ENCODE peak calls at places on chromosomes 5 and 9, in four cellular contexts. J is breast epithelium, K is ovary, Z is hepatocyte. B is an unnamed sample.

GRCh38 chr9:121067655-121068054 is 7.1 kb upstream of the CNTRL start:
- DNase-seq in J (no peak), K (no peak), Z (no peak), B (no peak)

GRCh38 chr5:62192958-62193357 is 113.0 kb upstream of the KIF2A start:
- DNase-seq in J (no peak), K (no peak), Z (no peak), B (no peak)

GRCh38 chr9:92308893-92309292 is 15.4 kb upstream of the IARS1 start:
- DNase-seq in J (no peak), K (no peak), Z (peak), B (no peak)

GRCh38 chr5:91189480-91190332 is 193.4 kb downstream of the ARRDC3 start:
- DNase-seq in J (no peak), K (peak), Z (peak), B (no peak)

GRCh38 chr5:140633081-140633471 is at the start of gene CD14:
- DNase-seq in J (peak), K (no peak), Z (no peak), B (no peak)

GRCh38 chr5:135095871-135096270 is 61.8 kb upstream of the PITX1 start:
- DNase-seq in J (no peak), K (no peak), Z (no peak), B (no peak)

GRCh38 chr5:123036391-123037103 is at the start of gene PPIC:
- DNase-seq in J (peak), K (peak), Z (peak), B (peak)

GRCh38 chr5:6780802-6781391 is 67.7 kb downstream of the TENT4A start:
- DNase-seq in J (no peak), K (no peak), Z (no peak), B (no peak)

GRCh38 chr5:32144637-32145207 is 29.4 kb downstream of the GOLPH3 start:
- DNase-seq in J (no peak), K (no peak), Z (no peak), B (no peak)

GRCh38 chr5:151357792-151358191 is 10.4 kb upstream of the SLC36A2 start:
- DNase-seq in J (no peak), K (no peak), Z (no peak), B (no peak)

GRCh38 chr9:4293293-4293931 is 6.5 kb downstream of the GLIS3 start:
- DNase-seq in J (no peak), K (no peak), Z (peak), B (no peak)

GRCh38 chr5:159395202-159395601 is 64.9 kb upstream of the IL12B start:
- DNase-seq in J (no peak), K (no peak), Z (no peak), B (no peak)

GRCh38 chr9:93531374-93531773 is 45.0 kb upstream of the PHF2 start:
- DNase-seq in J (no peak), K (no peak), Z (no peak), B (no peak)

GRCh38 chr5:129460951-129461815 is 1.1 kb downstream of the ADAMTS19 start:
- DNase-seq in J (no peak), K (peak), Z (peak), B (no peak)

GRCh38 chr5:147098233-147098790 is 136.5 kb upstream of the STK32A start:
- DNase-seq in J (no peak), K (no peak), Z (peak), B (no peak)

GRCh38 chr9:19641046-19641445 is 147.8 kb downstream of the SLC24A2 start:
- DNase-seq in J (no peak), K (no peak), Z (no peak), B (no peak)

GRCh38 chr9:18536554-18536953 is 62.6 kb downstream of the ADAMTSL1 start:
- DNase-seq in J (no peak), K (no peak), Z (no peak), B (no peak)

GRCh38 chr9:108812388-108812787 is 43.4 kb downstream of the ACTL7B start:
- DNase-seq in J (no peak), K (no peak), Z (no peak), B (no peak)

DNA sequence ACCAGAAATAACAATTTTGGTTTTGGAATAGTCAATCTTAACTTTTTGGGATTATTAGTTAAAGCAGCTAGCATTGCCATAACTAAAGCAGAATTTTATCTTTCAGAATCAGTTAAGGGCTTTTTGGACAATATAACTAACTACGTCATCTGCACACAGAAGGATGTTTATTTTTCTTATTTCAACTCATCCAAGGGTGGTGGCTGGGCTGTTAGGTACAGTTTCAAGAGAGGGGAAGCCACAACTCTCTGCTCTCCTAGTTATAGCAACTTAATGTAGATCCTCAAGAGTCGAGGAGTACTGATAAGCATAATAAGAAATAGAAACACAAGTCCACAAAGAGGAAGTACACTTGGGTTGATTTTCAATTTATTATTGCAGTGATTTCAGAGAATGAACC is 65.6 kb downstream of the ANKRD55 start:
- DNase-seq in J (no peak), K (no peak), Z (no peak), B (no peak)
- H3K4me3 ChIP-seq in J (no peak), K (no peak), Z (no peak), B (no peak)

DNA sequence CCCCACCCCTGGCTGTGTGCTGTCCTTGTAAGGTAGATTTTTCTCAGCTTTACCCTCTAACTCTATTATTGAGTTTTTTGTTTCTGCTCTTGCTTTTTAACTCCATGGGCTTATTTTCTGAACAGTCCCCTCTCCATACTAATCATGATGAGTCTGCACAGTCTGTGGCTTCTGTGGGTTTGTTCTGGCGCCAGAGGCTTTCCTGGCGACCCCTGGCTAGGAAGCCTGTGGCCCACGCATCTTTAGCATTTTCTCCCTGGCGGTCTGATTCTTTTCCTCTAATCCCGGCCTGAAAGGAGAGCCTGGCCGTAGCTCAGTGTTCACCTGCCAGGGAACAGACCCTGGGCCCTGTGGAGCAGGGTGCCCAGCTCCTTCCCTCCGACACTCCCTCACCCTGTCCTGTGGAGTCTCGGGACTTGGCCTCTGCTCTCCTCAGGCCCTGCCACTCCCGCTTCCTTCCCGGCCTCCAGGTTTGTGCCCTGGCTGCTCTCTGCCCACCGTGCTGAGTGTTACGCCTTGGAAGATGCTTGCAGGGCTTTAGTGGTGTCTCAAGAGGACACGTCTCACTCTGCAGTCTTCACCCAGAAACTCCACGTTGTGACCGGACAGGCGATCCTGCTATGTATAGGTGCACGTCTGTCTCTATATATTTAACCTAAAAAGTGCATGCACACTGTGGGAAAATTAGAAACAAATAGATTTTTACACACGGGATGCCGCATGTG is 31.7 kb upstream of the LRRC14B start:
- DNase-seq in J (no peak), K (no peak), Z (no peak), B (no peak)
- H3K27ac ChIP-seq in J (no peak), K (no peak), Z (no peak), B (no peak)

GRCh38 chr5:124630767-124631704 is 115.4 kb downstream of the ZNF608 start:
- DNase-seq in J (no peak), K (no peak), Z (no peak), B (no peak)
- TF ChIP-seq CTCF in J (no peak), K (no peak), Z (no peak), B (no peak)

DNA sequence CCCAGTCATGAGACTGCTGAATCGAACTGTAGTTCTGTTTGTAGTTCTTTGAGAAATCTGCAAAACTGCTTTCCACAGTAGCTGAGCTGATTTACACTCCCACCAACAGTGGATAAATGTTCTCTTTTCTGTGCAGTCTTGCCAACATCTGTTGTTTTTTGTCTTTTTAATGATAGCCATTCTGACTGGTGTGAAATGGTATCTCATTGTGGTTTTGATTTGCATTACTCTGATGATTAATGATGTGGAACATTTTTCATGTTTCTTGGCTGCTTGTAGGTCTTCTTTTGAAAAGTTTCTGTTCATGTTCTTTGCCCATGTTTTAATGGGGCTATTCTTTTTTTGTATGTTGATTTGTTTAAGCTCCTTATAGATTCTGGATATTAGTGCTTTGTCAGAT is 187.3 kb upstream of the TLE4 start:
- DNase-seq in J (no peak), K (no peak), Z (no peak), B (no peak)
- H3K4me3 ChIP-seq in J (no peak), K (no peak), Z (no peak), B (no peak)

B was measured in thoracic aorta.